ENCODE peak calls at places on chromosomes 3 and 15, in six cellular contexts. S is SK-MEL-5, W is T-helper 9 cell, V is HFFc6, C is amniotic stem cell, A is thoracic aorta. H is an unnamed sample.

GRCh38 chr3:132543016-132543739 is 53.9 kb upstream of the ACKR4 start:
- DNase-seq in A (no peak), V (peak), C (peak), S (peak), W (no peak), H (peak)

GRCh38 chr3:171677706-171678105 is 132.6 kb downstream of the PLD1 start:
- DNase-seq in C (no peak), A (no peak), W (no peak), S (no peak), V (no peak), H (no peak)

GRCh38 chr3:151236316-151236715 is 33.3 kb upstream of the GPR171 start:
- DNase-seq in A (no peak), C (no peak), W (no peak), S (no peak), V (no peak), H (no peak)

GRCh38 chr15:31263751-31264533 is 62.7 kb upstream of the KLF13 start:
- DNase-seq in A (no peak), C (no peak), S (no peak), V (no peak), W (peak), H (no peak)

GRCh38 chr3:165502707-165503106 is 306.5 kb upstream of the SLITRK3 start:
- DNase-seq in V (no peak), C (no peak), A (no peak), S (no peak), W (no peak), H (no peak)

GRCh38 chr3:124837730-124838186 is 49.4 kb downstream of the ITGB5 start:
- DNase-seq in C (no peak), W (no peak), A (no peak), S (peak), V (peak), H (peak)

GRCh38 chr3:76403556-76403955 is 618.2 kb upstream of the ZNF717 start:
- DNase-seq in S (no peak), A (no peak), W (no peak), V (no peak), C (peak), H (peak)

GRCh38 chr3:131503328-131503650 is 518 bp upstream of the MRPL3 start:
- DNase-seq in V (no peak), W (no peak), C (no peak), A (no peak), S (no peak), H (peak)

GRCh38 chr15:34336947-34337556 is 529 bp downstream of the SLC12A6 start:
- DNase-seq in C (no peak), W (no peak), A (no peak), V (no peak), S (no peak), H (no peak)

GRCh38 chr15:89749951-89750559 is 994 bp downstream of the MESP1 start:
- DNase-seq in W (no peak), V (no peak), A (no peak), C (no peak), S (no peak), H (no peak)

GRCh38 chr3:38020342-38020726 is 9.1 kb downstream of the PLCD1 start:
- DNase-seq in A (no peak), V (no peak), S (no peak), W (no peak), C (no peak), H (no peak)

GRCh38 chr3:126572343-126572742 is 13.6 kb upstream of the C3orf22 start:
- DNase-seq in V (no peak), C (no peak), W (no peak), A (no peak), S (no peak), H (no peak)

GRCh38 chr3:73073091-73073707 is 11.7 kb downstream of the EBLN2 start:
- DNase-seq in C (no peak), V (no peak), A (no peak), W (no peak), S (no peak), H (no peak)

GRCh38 chr15:24761704-24762302 is 86.2 kb downstream of the NPAP1 start:
- DNase-seq in W (no peak), A (no peak), S (peak), C (no peak), V (peak), H (no peak)

GRCh38 chr15:72534522-72534921 is 60.4 kb downstream of the ARIH1 start:
- DNase-seq in S (no peak), A (no peak), V (no peak), W (peak), C (no peak), H (no peak)

GRCh38 chr3:49277357-49277723 is 308 bp upstream of the C3orf62 start:
- DNase-seq in S (no peak), W (no peak), V (no peak), C (no peak), A (no peak), H (no peak)

GRCh38 chr3:97970929-97971460 is 1.2 kb downstream of the RIOX2 start:
- DNase-seq in W (no peak), C (no peak), S (no peak), V (no peak), A (no peak), H (no peak)

GRCh38 chr3:171396048-171396447 is 64.2 kb downstream of the TNIK start:
- DNase-seq in A (no peak), C (no peak), W (no peak), V (no peak), S (no peak), H (no peak)

GRCh38 chr15:41811432-41812195 is 16.3 kb upstream of the JMJD7 start:
- DNase-seq in W (peak), C (peak), A (peak), S (peak), V (peak), H (peak)

GRCh38 chr15:67024998-67025368 is 40.4 kb upstream of the SMAD3 start:
- DNase-seq in A (no peak), C (no peak), V (no peak), W (no peak), S (no peak), H (no peak)

GRCh38 chr3:85808750-85809149 is 850.0 kb downstream of the CADM2 start:
- DNase-seq in A (no peak), V (no peak), C (no peak), W (no peak), S (no peak), H (no peak)

GRCh38 chr15:64902863-64903262 is 8.8 kb upstream of the ANKDD1A start:
- DNase-seq in C (no peak), V (no peak), W (no peak), A (no peak), S (no peak), H (no peak)

GRCh38 chr3:126540342-126540849 is 16.4 kb downstream of the CHST13 start:
- DNase-seq in V (peak), S (no peak), W (no peak), A (peak), C (peak), H (peak)

GRCh38 chr3:150936693-150937092 is 31.5 kb upstream of the MINDY4B start:
- DNase-seq in V (no peak), S (no peak), A (no peak), W (no peak), C (no peak), H (no peak)

GRCh38 chr3:172201136-172201989 is 162.0 kb downstream of the FNDC3B start:
- DNase-seq in V (peak), W (no peak), S (peak), C (no peak), A (no peak), H (peak)

GRCh38 chr3:172208586-172209332 is 169.4 kb downstream of the FNDC3B start:
- DNase-seq in W (no peak), C (no peak), S (no peak), V (no peak), A (no peak), H (no peak)

GRCh38 chr15:85407421-85408269 is 27.2 kb downstream of the AKAP13 start:
- DNase-seq in W (no peak), S (peak), C (peak), V (peak), A (peak), H (peak)

GRCh38 chr15:94265009-94265408 is 33.6 kb downstream of the MCTP2 start:
- DNase-seq in A (no peak), S (no peak), W (no peak), C (no peak), V (no peak), H (no peak)

GRCh38 chr3:29353807-29354206 is 72.9 kb downstream of the RBMS3 start:
- DNase-seq in S (no peak), V (no peak), C (no peak), W (no peak), A (no peak), H (no peak)

GRCh38 chr3:12222765-12223485 is 64.2 kb upstream of the TIMP4 start:
- DNase-seq in S (no peak), C (peak), W (no peak), V (peak), A (no peak), H (peak)

GRCh38 chr15:63752075-63752684 is 81.6 kb downstream of the HERC1 start:
- DNase-seq in A (peak), C (peak), V (peak), W (no peak), S (peak), H (peak)

GRCh38 chr3:129278970-129279906 is 568 bp downstream of the HMCES start:
- DNase-seq in S (peak), A (no peak), W (peak), V (peak), C (no peak), H (peak)

GRCh38 chr3:140453750-140454149 is 224.1 kb upstream of the TRIM42 start:
- DNase-seq in W (no peak), V (no peak), C (no peak), S (no peak), A (no peak), H (no peak)

GRCh38 chr15:87619161-87619960 is 637.2 kb downstream of the NTRK3 start:
- DNase-seq in W (no peak), C (no peak), A (no peak), S (no peak), V (peak), H (no peak)

GRCh38 chr3:174438501-174439156 is 420.5 kb upstream of the NAALADL2 start:
- DNase-seq in S (peak), W (no peak), V (no peak), C (no peak), A (no peak), H (no peak)